ENCODE peak calls at places on chromosomes 5 and 9, in six cellular contexts. N is transverse colon, R is body of pancreas, G is lower lobe of right lung, T is stomach, W is right atrium auricular region. K is an unnamed sample. For H3K4me1 and H3K36me3, the result is how much of the 10 kb centered on the place peaks cover.

GRCh38 chr5:155735388-155735787 is 591.6 kb upstream of the SGCD start:
- DNase-seq in N (no peak), R (no peak), G (no peak), T (no peak), W (peak), K (no peak)

GRCh38 chr9:121818016-121818661 is 166.7 kb downstream of the DAB2IP start:
- DNase-seq in N (no peak), R (no peak), G (no peak), T (no peak), W (no peak), K (no peak)

GRCh38 chr5:33507426-33507825 is 66.7 kb downstream of the TARS1 start:
- DNase-seq in N (no peak), R (no peak), G (no peak), T (no peak), W (no peak), K (no peak)

GRCh38 chr5:137392261-137392660 is 106.9 kb downstream of the SPOCK1 start:
- DNase-seq in N (no peak), R (no peak), G (no peak), T (no peak), W (no peak), K (no peak)

GRCh38 chr9:15735083-15735974 is 182.5 kb downstream of the CCDC171 start:
- DNase-seq in N (no peak), R (no peak), G (no peak), T (no peak), W (no peak), K (no peak)

GRCh38 chr5:11384441-11385250 is 519.6 kb downstream of the CTNND2 start:
- DNase-seq in N (no peak), R (peak), G (peak), T (peak), W (no peak), K (no peak)

GRCh38 chr5:90873033-90873517 is 314.5 kb downstream of the ADGRV1 start:
- DNase-seq in N (no peak), R (peak), G (no peak), T (peak), W (no peak), K (no peak)

GRCh38 chr5:139855946-139856540 is 60.4 kb downstream of the PSD2 start:
- DNase-seq in N (no peak), R (no peak), G (no peak), T (no peak), W (no peak), K (no peak)

GRCh38 chr5:75234251-75234650 is 2.4 kb downstream of the ANKRD31 start:
- DNase-seq in N (no peak), R (no peak), G (no peak), T (no peak), W (no peak), K (no peak)

GRCh38 chr5:43573058-43573457 is 16.2 kb upstream of the PAIP1 start:
- DNase-seq in N (no peak), R (no peak), G (no peak), T (no peak), W (no peak), K (no peak)

GRCh38 chr5:102856374-102856748 is 101.3 kb downstream of the PAM start:
- DNase-seq in N (no peak), R (no peak), G (no peak), T (no peak), W (no peak), K (no peak)
- H3K4me1 ChIP-seq in N (under half), R (under half), G (under half), T (under half), W (under half), K (under half)

GRCh38 chr5:37002176-37002751 is 125.7 kb downstream of the NIPBL start:
- DNase-seq in N (no peak), R (no peak), G (no peak), T (no peak), W (no peak), K (no peak)

DNA sequence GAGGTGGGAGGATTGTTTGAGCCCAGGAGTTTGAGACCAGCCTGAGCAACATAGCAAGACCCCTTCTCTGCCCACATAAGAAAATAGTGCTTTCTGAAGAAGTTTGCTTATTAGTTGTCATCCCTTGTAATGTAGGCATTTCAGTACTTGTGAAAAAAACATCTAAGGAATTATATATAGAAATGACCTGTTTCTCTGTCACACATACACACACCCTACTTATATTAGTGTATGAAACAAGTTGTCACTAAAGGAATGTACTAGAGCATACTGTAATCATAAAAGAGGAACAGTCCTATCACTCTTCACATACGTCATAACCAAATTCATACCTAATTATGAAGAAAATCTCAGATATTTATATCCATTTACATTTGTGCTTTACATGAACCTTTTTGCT is 122.0 kb downstream of the NIPBL start:
- DNase-seq in N (no peak), R (no peak), G (no peak), T (no peak), W (no peak), K (no peak)
- H3K36me3 ChIP-seq in N (under half), R (under half), G (half or more), T (under half), W (under half), K (half or more)

GRCh38 chr5:118788351-118788750 is 200.0 kb downstream of the DTWD2 start:
- DNase-seq in N (no peak), R (no peak), G (no peak), T (no peak), W (no peak), K (no peak)
- H3K4me1 ChIP-seq in N (under half), R (under half), G (under half), T (under half), W (under half), K (under half)

GRCh38 chr9:35104586-35104985 is 1.7 kb upstream of the STOML2 start:
- DNase-seq in N (no peak), R (no peak), G (no peak), T (no peak), W (no peak), K (no peak)
- H3K36me3 ChIP-seq in N (under half), R (under half), G (half or more), T (under half), W (half or more), K (under half)

GRCh38 chr9:109868222-109868621 is 88.2 kb downstream of the PALM2AKAP2 start:
- DNase-seq in N (no peak), R (no peak), G (no peak), T (no peak), W (no peak), K (no peak)
- H3K4me1 ChIP-seq in N (under half), R (under half), G (under half), T (under half), W (under half), K (under half)

DNA sequence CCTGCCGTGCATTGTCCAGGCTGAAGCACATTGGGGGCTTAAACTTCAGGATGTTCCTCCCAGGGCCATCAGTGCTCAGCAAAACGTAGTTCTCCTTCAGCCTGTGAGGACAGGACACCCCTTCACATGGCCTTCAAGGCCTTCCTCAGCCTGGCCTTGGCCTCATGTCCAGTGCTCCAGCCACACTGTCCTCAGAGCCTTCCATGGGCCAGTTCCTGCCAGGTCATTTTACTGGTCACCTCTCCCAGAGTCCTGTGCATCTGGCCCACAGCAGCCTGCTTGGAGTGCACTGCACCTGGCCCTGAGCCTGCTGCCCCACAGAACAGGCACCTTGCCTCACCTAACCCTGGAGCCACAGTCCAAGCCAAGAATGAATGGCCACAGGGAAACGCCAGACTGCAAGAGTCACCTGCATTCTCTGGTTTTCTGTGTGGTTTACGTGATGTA is 8.7 kb downstream of the HNRNPAB start:
- DNase-seq in N (no peak), R (no peak), G (peak), T (no peak), W (no peak), K (no peak)
- H3K36me3 ChIP-seq in N (under half), R (under half), G (half or more), T (half or more), W (half or more), K (half or more)

DNA sequence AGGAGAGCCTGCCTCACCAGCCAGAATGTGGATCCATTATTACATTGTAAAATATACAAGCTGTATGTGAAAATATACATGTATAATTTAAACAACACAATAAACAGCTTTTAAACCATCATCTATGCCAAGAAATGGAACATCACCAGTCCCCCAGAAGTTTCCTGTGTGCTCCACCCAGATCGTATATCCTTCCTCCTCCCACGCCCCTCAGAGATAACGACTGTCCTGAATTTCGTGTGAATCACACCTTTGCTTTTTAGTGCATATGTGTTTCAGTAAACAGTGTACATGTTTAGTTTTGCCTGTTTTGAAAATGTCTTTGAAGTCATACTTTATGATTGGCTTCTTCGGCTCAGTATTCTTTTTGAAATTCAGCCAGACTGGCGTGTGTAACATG is 134.6 kb upstream of the MYO10 start:
- DNase-seq in N (no peak), R (no peak), G (no peak), T (no peak), W (no peak), K (no peak)
- H3K4me1 ChIP-seq in N (under half), R (under half), G (under half), T (under half), W (under half), K (under half)